ENCODE peak calls at places on chromosomes 5 and 9, in nine cellular contexts. W is SK-N-SH; L is ascending aorta; B is upper lobe of left lung; Q is CD4-positive, CD25-positive, alpha-beta regulatory T cell; N is suprapubic skin; Y is psoas muscle; C is fibroblast of lung; F is iPS DF 6.9. E is an unnamed sample. For H3K36me3, the result is how much of the 10 kb centered on the place peaks cover.

GRCh38 chr5:10288600-10289213 is 19.0 kb downstream of the CMBL start:
- DNase-seq in Y (peak), B (peak), L (no peak), C (no peak), Q (no peak), F (no peak), W (no peak), N (peak), E (no peak)

GRCh38 chr9:122055668-122056067 is 37.4 kb downstream of the TTLL11 start:
- DNase-seq in Y (no peak), C (no peak), L (no peak), F (no peak), B (no peak), W (no peak), N (no peak), Q (no peak), E (no peak)

GRCh38 chr9:124291801-124292396 is 34.1 kb downstream of the NEK6 start:
- DNase-seq in L (peak), B (peak), Q (no peak), C (no peak), Y (no peak), W (no peak), N (no peak), F (no peak), E (no peak)

GRCh38 chr5:17157294-17157693 is 60.1 kb upstream of the BASP1 start:
- DNase-seq in B (no peak), W (no peak), F (no peak), C (peak), L (no peak), N (no peak), Q (no peak), Y (no peak), E (no peak)

GRCh38 chr5:107329850-107330249 is 340.9 kb downstream of the EFNA5 start:
- DNase-seq in W (no peak), L (no peak), N (no peak), F (no peak), C (no peak), Q (no peak), B (no peak), Y (no peak), E (no peak)

GRCh38 chr5:102547659-102548058 is 48.9 kb upstream of the SLCO6A1 start:
- DNase-seq in W (no peak), B (no peak), F (no peak), Q (no peak), C (peak), L (no peak), N (no peak), Y (no peak), E (no peak)

GRCh38 chr5:89374818-89375521 is 492.0 kb upstream of the MEF2C start:
- DNase-seq in F (no peak), W (no peak), Y (no peak), N (no peak), C (no peak), Q (no peak), B (no peak), L (no peak), E (no peak)

GRCh38 chr9:115202960-115203751 is 85.2 kb upstream of the TNC start:
- DNase-seq in L (no peak), B (no peak), C (peak), Y (no peak), W (peak), F (no peak), N (no peak), Q (no peak), E (no peak)

GRCh38 chr9:113511856-113512761 is 48.6 kb downstream of the RGS3 start:
- DNase-seq in Q (peak), L (no peak), B (no peak), F (no peak), C (peak), N (no peak), W (no peak), Y (no peak), E (peak)

GRCh38 chr5:661891-662750 is 31.0 kb downstream of the TPPP start:
- DNase-seq in Q (no peak), C (no peak), W (no peak), N (peak), B (no peak), F (no peak), Y (peak), L (no peak), E (no peak)

GRCh38 chr5:69281114-69281513 is 46.4 kb downstream of the CDK7 start:
- DNase-seq in Q (no peak), L (no peak), N (no peak), B (no peak), W (no peak), C (no peak), F (no peak), Y (no peak), E (no peak)

GRCh38 chr5:69279517-69279916 is 44.8 kb downstream of the CDK7 start:
- DNase-seq in Q (no peak), C (no peak), L (no peak), N (no peak), Y (no peak), F (no peak), W (no peak), B (no peak), E (no peak)

GRCh38 chr5:69275563-69275962 is 40.9 kb downstream of the CDK7 start:
- DNase-seq in Y (no peak), F (no peak), B (no peak), Q (no peak), W (no peak), L (no peak), C (no peak), N (no peak), E (no peak)

GRCh38 chr5:69271376-69271775 is 36.7 kb downstream of the CDK7 start:
- DNase-seq in Q (no peak), Y (no peak), B (peak), F (no peak), C (peak), L (no peak), N (no peak), W (no peak), E (no peak)

DNA sequence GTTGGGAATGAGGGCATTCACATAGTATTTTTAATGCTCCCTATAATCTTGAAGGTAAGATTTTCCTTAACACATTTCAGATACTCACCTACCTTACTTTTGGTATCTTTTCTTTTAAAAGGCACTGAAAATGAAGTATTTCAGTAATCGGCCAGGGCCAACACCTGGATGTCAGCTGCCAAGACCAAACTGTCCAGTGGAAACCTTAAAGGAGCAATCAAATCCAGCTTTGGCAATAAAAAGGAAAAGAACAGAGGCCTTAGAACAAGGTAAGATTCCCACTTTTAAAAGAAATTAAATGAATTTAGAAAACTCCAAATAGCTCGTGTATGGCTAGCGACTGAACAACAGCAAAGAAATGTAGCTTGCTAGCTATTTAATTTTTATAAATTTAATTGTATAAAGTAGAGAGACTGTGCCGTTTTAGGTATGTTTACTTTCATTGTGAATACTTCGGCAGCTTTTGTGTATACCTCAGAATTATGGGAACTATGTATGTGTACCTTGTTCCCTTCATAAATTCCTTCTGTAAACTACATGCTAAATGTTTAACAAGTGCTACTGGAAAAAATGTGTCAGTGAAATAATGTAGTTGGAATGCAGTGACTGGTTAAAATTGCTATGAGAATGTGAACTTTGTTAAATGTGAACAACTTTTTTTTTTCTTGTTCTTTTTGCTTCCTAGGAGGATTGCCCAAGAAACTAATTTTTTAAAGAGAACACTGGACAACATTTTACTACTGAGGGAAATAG is 41.9 kb downstream of the CDK7 start:
- DNase-seq in C (peak), Y (no peak), B (no peak), L (no peak), N (no peak), F (no peak), W (no peak), Q (no peak), E (no peak)
- H3K27ac ChIP-seq in C (peak), Y (no peak), B (no peak), L (no peak), N (no peak), F (no peak), W (no peak), Q (no peak), E (no peak)

DNA sequence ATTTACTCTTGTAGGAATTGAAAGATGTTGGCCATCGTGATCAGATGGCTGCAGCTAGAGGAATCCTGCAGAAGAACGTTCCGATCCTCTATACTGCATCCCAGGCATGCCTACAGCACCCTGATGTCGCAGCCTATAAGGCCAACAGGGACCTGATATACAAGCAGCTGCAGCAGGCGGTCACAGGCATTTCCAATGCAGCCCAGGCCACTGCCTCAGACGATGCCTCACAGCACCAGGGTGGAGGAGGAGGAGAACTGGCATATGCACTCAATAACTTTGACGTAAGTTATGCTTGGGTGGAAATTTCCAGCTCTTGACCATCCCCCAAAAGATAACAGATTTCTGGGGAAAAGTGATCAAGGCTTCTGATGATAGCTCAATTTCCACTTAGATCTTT is 50.6 kb downstream of the LRRTM2 start:
- DNase-seq in N (no peak), F (no peak), Y (no peak), Q (no peak), L (no peak), W (no peak), C (no peak), B (no peak), E (no peak)
- H3K36me3 ChIP-seq in N (under half), F (under half), Y (under half), Q (under half), L (under half), W (under half), C (under half), B (half or more), E (under half)

GRCh38 chr9:37410969-37411785 is 11.3 kb upstream of the GRHPR start:
- DNase-seq in C (no peak), W (no peak), Q (no peak), B (no peak), L (no peak), Y (no peak), F (no peak), N (no peak), E (no peak)
- H3K4me3 ChIP-seq in C (no peak), W (no peak), Q (no peak), B (no peak), L (no peak), Y (no peak), F (no peak), N (no peak), E (no peak)

GRCh38 chr5:80934751-80935150 is 25.4 kb upstream of the RASGRF2 start:
- DNase-seq in Q (no peak), B (no peak), N (no peak), C (no peak), F (no peak), Y (no peak), L (no peak), W (no peak), E (no peak)
- H3K27ac ChIP-seq in Q (no peak), B (no peak), N (no peak), C (no peak), F (no peak), Y (no peak), L (no peak), W (no peak), E (no peak)

DNA sequence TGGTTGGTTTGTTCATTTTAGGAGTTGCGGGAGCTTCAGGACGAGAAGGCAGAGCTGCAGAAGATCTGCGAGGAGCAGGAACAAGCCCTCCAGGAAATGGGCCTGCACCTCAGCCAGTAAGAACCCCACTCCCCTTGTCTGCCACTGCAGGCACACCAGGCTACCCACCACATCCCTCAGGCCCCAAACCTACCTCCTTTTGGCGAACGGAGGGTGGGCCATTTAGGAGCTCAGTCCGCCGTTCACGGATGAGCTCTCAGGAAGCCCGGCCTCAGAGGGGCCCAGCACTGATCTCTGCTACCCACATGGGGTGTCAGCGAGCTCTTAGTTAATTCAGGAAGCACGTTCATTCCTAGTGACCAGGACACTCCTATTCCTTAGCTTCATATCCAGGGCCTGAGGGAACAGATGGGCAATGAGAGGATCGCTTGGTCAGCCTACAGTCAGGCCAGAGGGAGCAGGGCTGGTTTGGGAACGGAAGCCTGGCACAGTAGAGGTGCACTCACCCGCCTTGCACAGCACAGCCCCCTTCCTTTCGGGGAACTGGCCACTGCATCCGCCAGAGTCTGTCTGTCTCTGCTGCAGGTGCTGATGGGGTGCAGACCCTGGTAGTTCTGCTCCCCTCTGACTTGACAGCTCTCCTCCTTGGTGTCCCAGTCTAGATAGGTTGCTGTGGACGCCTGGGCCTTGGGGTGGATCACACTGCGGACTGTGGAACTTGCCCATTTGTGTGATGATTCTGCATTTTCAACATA is 21.4 kb downstream of the HNRNPH1 start:
- DNase-seq in N (peak), L (peak), Q (no peak), W (no peak), B (no peak), F (no peak), Y (no peak), C (no peak), E (no peak)
- H3K36me3 ChIP-seq in N (half or more), L (half or more), Q (under half), W (under half), B (half or more), F (under half), Y (half or more), C (under half), E (under half)

GRCh38 chr9:134734270-134734669 is 92.7 kb downstream of the COL5A1 start:
- DNase-seq in Y (peak), Q (no peak), F (no peak), N (no peak), W (peak), B (no peak), L (no peak), C (peak), E (no peak)
- H3K4me3 ChIP-seq in Y (no peak), Q (no peak), F (no peak), N (no peak), W (no peak), B (no peak), L (no peak), C (no peak), E (no peak)

DNA sequence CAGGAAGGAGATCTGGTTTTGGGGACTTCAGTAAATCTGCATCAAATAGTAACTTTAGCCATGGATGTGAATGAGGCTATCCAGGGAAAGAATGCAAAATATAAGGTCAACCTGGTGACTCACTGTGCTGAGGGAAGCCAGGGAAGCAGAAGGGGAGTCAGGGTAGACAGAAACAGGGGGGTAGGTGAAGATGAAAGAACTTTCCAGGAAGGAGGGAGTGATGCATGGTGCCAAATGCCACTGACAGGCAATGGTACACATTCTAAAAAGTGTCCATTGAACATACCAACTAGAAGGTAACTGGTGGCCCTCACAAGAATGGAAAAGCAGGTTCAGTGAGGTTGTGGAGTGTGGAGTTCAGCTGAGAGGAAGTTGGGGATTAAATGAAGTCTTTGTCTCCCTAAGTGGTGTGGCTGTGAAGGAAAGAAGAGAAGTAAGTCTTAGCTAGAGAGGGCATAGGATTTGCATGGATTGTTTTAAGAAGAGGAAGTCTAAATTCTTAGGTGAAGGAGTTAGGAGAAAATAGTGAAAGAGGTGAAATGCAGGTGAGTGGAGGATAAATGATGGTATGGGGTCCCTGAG is 35.5 kb downstream of the PALM2AKAP2 start:
- DNase-seq in L (no peak), B (no peak), W (no peak), F (no peak), Q (no peak), N (no peak), Y (no peak), C (peak), E (no peak)
- H3K27ac ChIP-seq in L (peak), B (no peak), W (no peak), F (no peak), Q (no peak), N (no peak), Y (no peak), C (peak), E (no peak)